ENCODE peak calls at places on chromosomes 2 and 18, in nine cellular contexts. D is A549, P is GM12878, T is prostate gland, A is spleen, G is stomach, F is IMR-90, Z is upper lobe of left lung, W is endothelial cell of umbilical vein. I is an unnamed sample.

GRCh38 chr18:35484034-35484433 is 13.7 kb downstream of the INO80C start:
- DNase-seq in D (no peak), P (no peak), T (no peak), A (no peak), G (no peak), F (no peak), Z (no peak), W (no peak), I (no peak)

GRCh38 chr18:39305756-39306155 is 1740.2 kb upstream of the CELF4 start:
- DNase-seq in D (no peak), P (no peak), T (no peak), A (no peak), G (no peak), F (no peak), Z (no peak), W (peak), I (no peak)

GRCh38 chr18:55546873-55547704 is 40.9 kb downstream of the TCF4 start:
- DNase-seq in D (no peak), P (no peak), T (no peak), A (no peak), G (no peak), F (peak), Z (no peak), W (peak), I (no peak)

GRCh38 chr18:48099481-48100167 is 169.2 kb upstream of the SMAD2 start:
- DNase-seq in D (no peak), P (no peak), T (no peak), A (peak), G (no peak), F (no peak), Z (no peak), W (no peak), I (no peak)

GRCh38 chr2:44944952-44945612 is 3.6 kb downstream of the SIX3 start:
- DNase-seq in D (no peak), P (no peak), T (no peak), A (peak), G (no peak), F (no peak), Z (no peak), W (no peak), I (no peak)

GRCh38 chr2:150007815-150008430 is 420.3 kb upstream of the MMADHC start:
- DNase-seq in D (no peak), P (peak), T (no peak), A (no peak), G (no peak), F (peak), Z (no peak), W (no peak), I (no peak)

GRCh38 chr2:106181064-106181463 is 13.0 kb downstream of the UXS1 start:
- DNase-seq in D (no peak), P (no peak), T (no peak), A (no peak), G (no peak), F (no peak), Z (no peak), W (no peak), I (no peak)

GRCh38 chr18:63150942-63151421 is 168.6 kb downstream of the BCL2 start:
- DNase-seq in D (no peak), P (no peak), T (no peak), A (no peak), G (no peak), F (no peak), Z (no peak), W (no peak), I (no peak)

GRCh38 chr18:44725300-44726096 is 44.8 kb downstream of the SETBP1 start:
- DNase-seq in D (no peak), P (peak), T (no peak), A (peak), G (no peak), F (peak), Z (peak), W (peak), I (no peak)

GRCh38 chr2:150178591-150178990 is 308.9 kb downstream of the RND3 start:
- DNase-seq in D (no peak), P (no peak), T (no peak), A (no peak), G (no peak), F (no peak), Z (no peak), W (no peak), I (no peak)

GRCh38 chr2:195486987-195487644 is 169.9 kb upstream of the SLC39A10 start:
- DNase-seq in D (peak), P (no peak), T (no peak), A (no peak), G (no peak), F (peak), Z (no peak), W (no peak), I (no peak)

GRCh38 chr2:185316383-185316782 is 422.2 kb upstream of the FSIP2 start:
- DNase-seq in D (no peak), P (peak), T (no peak), A (no peak), G (no peak), F (no peak), Z (no peak), W (no peak), I (no peak)

GRCh38 chr18:51537487-51537886 is 340.0 kb upstream of the MEX3C start:
- DNase-seq in D (no peak), P (peak), T (no peak), A (peak), G (no peak), F (no peak), Z (peak), W (no peak), I (no peak)

GRCh38 chr18:355678-356077 is 87.8 kb upstream of the THOC1 start:
- DNase-seq in D (no peak), P (no peak), T (no peak), A (no peak), G (no peak), F (no peak), Z (no peak), W (no peak), I (no peak)

GRCh38 chr2:172484253-172484652 is 56.9 kb downstream of the ITGA6 start:
- DNase-seq in D (no peak), P (no peak), T (no peak), A (no peak), G (no peak), F (peak), Z (no peak), W (peak), I (no peak)

GRCh38 chr18:36814994-36815393 is 13.8 kb downstream of the TPGS2 start:
- DNase-seq in D (no peak), P (no peak), T (no peak), A (no peak), G (no peak), F (no peak), Z (no peak), W (no peak), I (no peak)

GRCh38 chr2:232372231-232373208 is 6.0 kb upstream of the ALPP start:
- DNase-seq in D (no peak), P (no peak), T (no peak), A (no peak), G (no peak), F (peak), Z (no peak), W (no peak), I (no peak)

GRCh38 chr2:212357606-212358005 is 181.0 kb downstream of the ERBB4 start:
- DNase-seq in D (no peak), P (no peak), T (no peak), A (no peak), G (no peak), F (no peak), Z (no peak), W (no peak), I (no peak)

GRCh38 chr2:134002391-134002790 is 251.5 kb upstream of the MGAT5 start:
- DNase-seq in D (no peak), P (no peak), T (no peak), A (no peak), G (no peak), F (peak), Z (no peak), W (no peak), I (no peak)

GRCh38 chr2:217256261-217256660 is 396.4 kb upstream of the TNP1 start:
- DNase-seq in D (no peak), P (no peak), T (no peak), A (no peak), G (no peak), F (peak), Z (no peak), W (no peak), I (no peak)

GRCh38 chr18:9731380-9731779 is 23.3 kb downstream of the RAB31 start:
- DNase-seq in D (no peak), P (no peak), T (no peak), A (no peak), G (no peak), F (peak), Z (no peak), W (no peak), I (no peak)

GRCh38 chr2:239311132-239312040 is 89.4 kb downstream of the HDAC4 start:
- DNase-seq in D (no peak), P (no peak), T (peak), A (peak), G (peak), F (no peak), Z (peak), W (no peak), I (peak)

GRCh38 chr2:37782721-37783438 is 111.4 kb upstream of the CDC42EP3 start:
- DNase-seq in D (no peak), P (no peak), T (no peak), A (no peak), G (no peak), F (peak), Z (no peak), W (no peak), I (no peak)

GRCh38 chr2:113174369-113174735 is 581 bp downstream of the PSD4 start:
- DNase-seq in D (no peak), P (no peak), T (no peak), A (peak), G (no peak), F (no peak), Z (no peak), W (no peak), I (peak)

GRCh38 chr2:232457121-232458011 is 1.4 kb downstream of the ALPI start:
- DNase-seq in D (no peak), P (no peak), T (no peak), A (peak), G (no peak), F (no peak), Z (peak), W (no peak), I (peak)

GRCh38 chr2:172084734-172085459 is 410 bp upstream of the DLX1 start:
- DNase-seq in D (peak), P (no peak), T (no peak), A (peak), G (peak), F (peak), Z (peak), W (peak), I (peak)

GRCh38 chr2:193868833-193869232 is 1674.1 kb upstream of the TMEFF2 start:
- DNase-seq in D (no peak), P (no peak), T (no peak), A (no peak), G (no peak), F (no peak), Z (no peak), W (no peak), I (no peak)

GRCh38 chr2:232693344-232693743 is 3.8 kb upstream of the GIGYF2 start:
- DNase-seq in D (no peak), P (no peak), T (no peak), A (no peak), G (no peak), F (no peak), Z (no peak), W (no peak), I (peak)

DNA sequence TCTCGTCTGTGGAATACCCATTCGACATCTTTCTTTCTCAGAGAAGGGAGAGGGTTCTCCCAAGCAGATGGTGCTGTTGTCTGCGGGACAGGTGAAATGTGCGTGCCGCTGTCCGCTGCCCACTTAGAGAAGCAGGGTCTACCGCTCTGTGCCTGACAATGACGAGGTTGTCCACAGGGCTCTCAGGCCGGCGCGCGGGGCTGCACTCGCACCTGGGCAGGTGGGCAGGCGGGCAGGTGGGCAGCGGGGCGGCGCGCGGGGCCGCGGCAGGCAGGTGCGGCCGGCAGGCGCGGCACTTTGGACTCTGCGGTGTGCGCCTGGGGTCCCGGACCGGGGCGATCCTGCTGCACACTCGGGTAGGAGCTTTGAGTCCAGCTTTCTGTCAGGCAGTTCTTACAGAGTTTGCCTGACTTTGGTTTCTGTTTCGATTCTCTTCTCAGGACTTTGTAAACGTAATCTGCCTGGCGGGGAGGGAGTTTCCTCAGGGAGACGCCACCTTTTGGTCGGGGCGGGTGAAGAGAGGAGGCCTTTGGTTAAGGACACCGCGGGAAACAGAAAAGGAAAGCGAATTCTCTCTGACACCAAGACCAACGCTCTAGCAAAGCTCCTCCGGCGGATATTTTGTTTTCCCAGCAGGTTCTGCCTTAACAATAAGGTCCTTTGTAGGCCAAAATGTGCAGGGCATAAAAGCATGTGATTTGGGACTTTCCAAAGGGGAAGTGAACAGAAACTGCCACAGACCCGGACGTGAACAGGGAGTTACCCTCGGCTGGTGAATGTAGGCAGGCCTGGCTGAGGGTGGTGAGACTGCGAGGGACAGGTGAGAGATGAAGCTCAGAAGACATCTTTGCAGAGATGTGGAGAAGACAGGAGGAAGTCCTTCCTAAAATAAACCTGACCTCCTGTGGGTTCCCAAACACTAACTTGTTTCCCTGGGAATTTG is at the start of gene IFIH1:
- DNase-seq in D (peak), P (peak), T (peak), A (peak), G (peak), F (peak), Z (peak), W (peak), I (peak)
- TF ChIP-seq POLR2A in D (no peak), P (peak), T (peak), A (no peak), G (no peak), F (no peak), Z (peak), W (no peak), I (no peak)

GRCh38 chr18:12656671-12657047 is 1.2 kb downstream of the SPIRE1 start:
- DNase-seq in D (no peak), P (no peak), T (no peak), A (no peak), G (no peak), F (peak), Z (no peak), W (peak), I (no peak)

GRCh38 chr18:12657849-12658829 is at the start of gene SPIRE1:
- DNase-seq in D (peak), P (no peak), T (peak), A (peak), G (peak), F (peak), Z (peak), W (peak), I (peak)

GRCh38 chr18:12654971-12655370 is 2.9 kb downstream of the SPIRE1 start:
- DNase-seq in D (no peak), P (no peak), T (no peak), A (no peak), G (no peak), F (no peak), Z (no peak), W (no peak), I (no peak)

GRCh38 chr18:12659904-12660605 is 2.1 kb upstream of the SPIRE1 start:
- DNase-seq in D (peak), P (no peak), T (peak), A (no peak), G (peak), F (peak), Z (peak), W (peak), I (no peak)

DNA sequence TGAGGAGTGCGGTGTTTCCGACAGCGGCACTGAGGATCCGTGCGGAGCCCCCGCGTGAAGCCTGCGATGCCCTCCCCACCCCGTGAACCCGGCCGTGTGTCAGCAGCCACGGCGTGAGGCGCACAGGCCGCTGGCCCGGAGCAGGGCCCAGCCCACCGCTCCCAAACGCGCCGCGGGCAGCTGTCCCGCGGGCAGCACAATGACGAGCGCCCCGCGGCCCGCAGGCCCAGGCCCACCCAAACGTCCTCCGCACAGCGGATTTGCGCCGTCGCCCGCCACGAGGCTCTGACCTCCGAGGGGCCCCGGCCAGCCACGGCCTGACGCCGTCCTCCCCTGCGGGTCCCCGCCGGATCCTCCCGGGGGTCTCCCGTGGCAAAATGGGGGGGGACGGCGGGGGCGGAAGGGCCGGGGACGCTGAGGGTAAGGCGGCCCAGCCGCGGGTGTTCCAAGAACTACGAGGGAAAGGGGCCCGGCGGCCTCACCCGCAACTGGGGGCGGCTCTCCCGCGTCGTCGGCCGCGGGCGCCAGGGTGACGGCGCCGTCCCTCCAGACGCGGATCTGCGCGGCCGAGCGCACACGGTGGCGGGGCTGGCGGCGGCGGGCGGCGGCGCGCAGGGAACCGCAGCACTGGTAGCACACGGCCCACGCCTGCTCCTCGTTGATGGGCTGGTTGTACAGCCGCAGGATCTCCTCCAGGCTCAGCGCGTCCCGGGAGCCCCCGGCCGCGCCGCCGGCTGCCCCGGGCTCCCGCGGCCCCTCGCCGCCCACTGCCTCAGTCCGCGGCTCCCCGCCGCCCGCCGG is 659 bp downstream of the SPIRE1 start:
- DNase-seq in D (peak), P (no peak), T (peak), A (peak), G (peak), F (peak), Z (peak), W (peak), I (no peak)
- TF ChIP-seq POLR2A in D (no peak), P (no peak), T (peak), A (no peak), G (no peak), F (peak), Z (peak), W (no peak), I (no peak)

GRCh38 chr2:55926974-55927373 is 3.4 kb upstream of the EFEMP1 start:
- DNase-seq in D (no peak), P (no peak), T (no peak), A (no peak), G (no peak), F (no peak), Z (no peak), W (no peak), I (no peak)

GRCh38 chr2:55926246-55926645 is 2.7 kb upstream of the EFEMP1 start:
- DNase-seq in D (no peak), P (no peak), T (no peak), A (no peak), G (no peak), F (no peak), Z (no peak), W (peak), I (no peak)

GRCh38 chr2:55923091-55923977 is at the start of gene EFEMP1:
- DNase-seq in D (peak), P (no peak), T (peak), A (peak), G (peak), F (peak), Z (peak), W (peak), I (peak)

GRCh38 chr2:55922488-55922887 is 1.1 kb downstream of the EFEMP1 start:
- DNase-seq in D (no peak), P (no peak), T (no peak), A (no peak), G (no peak), F (peak), Z (no peak), W (peak), I (no peak)

DNA sequence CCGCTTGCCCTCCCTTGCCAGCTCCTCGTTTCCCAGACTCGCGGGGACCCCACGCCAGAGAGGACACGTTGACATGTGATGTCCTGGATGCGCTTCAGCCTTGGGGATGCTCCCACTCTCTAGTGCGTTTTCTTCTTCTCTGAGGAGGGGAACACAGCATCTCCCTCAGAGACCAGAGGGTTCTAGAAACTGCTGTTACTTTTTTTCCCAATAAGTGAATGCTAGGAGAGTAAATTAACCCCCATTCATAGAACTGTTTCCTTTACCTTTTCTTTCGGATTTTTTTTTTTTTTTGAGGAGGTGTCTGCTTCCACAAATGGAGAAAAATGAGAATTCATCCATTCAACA is 370 bp upstream of the EFEMP1 start:
- DNase-seq in D (no peak), P (no peak), T (no peak), A (no peak), G (no peak), F (no peak), Z (no peak), W (no peak), I (no peak)
- TF ChIP-seq POLR2A in D (no peak), P (no peak), T (no peak), A (no peak), G (no peak), F (no peak), Z (no peak), W (no peak), I (no peak)

GRCh38 chr2:169512525-169512924 is 3.0 kb downstream of the KLHL41 start:
- DNase-seq in D (no peak), P (no peak), T (no peak), A (no peak), G (no peak), F (peak), Z (no peak), W (peak), I (no peak)

GRCh38 chr2:169509955-169510354 is 453 bp downstream of the KLHL41 start:
- DNase-seq in D (no peak), P (no peak), T (no peak), A (no peak), G (no peak), F (no peak), Z (no peak), W (no peak), I (no peak)

GRCh38 chr2:169507698-169508097 is 1.8 kb upstream of the KLHL41 start:
- DNase-seq in D (peak), P (no peak), T (no peak), A (no peak), G (no peak), F (peak), Z (no peak), W (peak), I (no peak)

GRCh38 chr2:169511818-169512217 is 2.3 kb downstream of the KLHL41 start:
- DNase-seq in D (no peak), P (no peak), T (no peak), A (no peak), G (no peak), F (no peak), Z (no peak), W (no peak), I (no peak)

DNA sequence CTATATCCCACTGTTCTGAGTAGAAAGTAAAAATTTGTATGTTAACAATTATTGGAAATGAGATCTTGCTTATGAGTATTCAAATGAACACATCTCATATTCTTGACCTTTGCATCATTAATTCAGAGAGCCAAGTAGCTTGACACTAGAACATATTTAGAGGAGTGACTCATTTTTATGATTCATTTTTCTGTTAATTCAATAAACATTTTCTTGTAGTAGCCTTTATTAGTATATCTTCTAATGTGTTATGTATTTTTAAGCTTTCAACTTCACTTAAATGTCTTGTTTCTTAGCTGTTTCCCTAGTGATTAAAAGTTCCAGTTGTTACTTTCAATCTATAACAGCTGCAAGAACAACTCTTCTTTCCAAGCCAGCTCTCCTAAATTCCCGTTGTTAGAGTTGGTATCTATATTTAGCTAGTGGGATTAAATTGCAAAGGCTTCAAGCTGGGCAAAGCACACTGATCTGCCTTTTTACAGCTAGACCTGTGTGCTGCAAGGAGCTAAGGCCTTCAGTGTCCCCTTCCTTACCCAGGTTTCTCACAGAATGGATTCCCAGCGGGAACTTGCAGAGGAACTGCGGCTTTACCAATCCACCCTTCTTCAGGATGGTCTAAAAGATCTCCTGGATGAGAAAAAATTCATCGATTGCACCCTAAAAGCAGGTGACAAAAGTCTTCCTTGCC is at the start of gene KLHL41:
- DNase-seq in D (no peak), P (no peak), T (no peak), A (no peak), G (no peak), F (peak), Z (no peak), W (peak), I (no peak)
- TF ChIP-seq POLR2A in D (no peak), P (no peak), T (no peak), A (no peak), G (no peak), F (no peak), Z (no peak), W (no peak), I (no peak)